ENCODE peak calls at places on chromosomes 6 and 20, in five cellular contexts. K is ovary, T is IMR-90, J is upper lobe of left lung, C is A549. E is an unnamed sample.

GRCh38 chr6:102474041-102474807 is 1080.7 kb downstream of the GRIK2 start:
- DNase-seq in K (no peak), T (no peak), J (no peak), C (no peak), E (no peak)

GRCh38 chr6:143555071-143555492 is 43.6 kb upstream of the FUCA2 start:
- DNase-seq in K (no peak), T (no peak), J (no peak), C (no peak), E (peak)

GRCh38 chr20:13265941-13266340 is 44.9 kb downstream of the ISM1 start:
- DNase-seq in K (no peak), T (no peak), J (no peak), C (no peak), E (no peak)

GRCh38 chr6:57141451-57142177 is 30.5 kb upstream of the BAG2 start:
- DNase-seq in K (no peak), T (peak), J (no peak), C (no peak), E (no peak)

GRCh38 chr20:58880994-58881752 is 28.7 kb downstream of the GNAS start:
- DNase-seq in K (no peak), T (no peak), J (no peak), C (no peak), E (peak)

GRCh38 chr6:30002871-30003270 is 58.2 kb upstream of the POLR1H start:
- DNase-seq in K (no peak), T (peak), J (no peak), C (no peak), E (no peak)

GRCh38 chr20:19347943-19348456 is 135.6 kb downstream of the SLC24A3 start:
- DNase-seq in K (no peak), T (no peak), J (no peak), C (no peak), E (no peak)

GRCh38 chr20:34085544-34086040 is 26.5 kb downstream of the EIF2S2 start:
- DNase-seq in K (no peak), T (no peak), J (no peak), C (no peak), E (peak)

GRCh38 chr6:47235964-47236760 is 73.5 kb downstream of the TNFRSF21 start:
- DNase-seq in K (no peak), T (no peak), J (peak), C (no peak), E (no peak)

GRCh38 chr20:63836335-63837133 is 5.5 kb upstream of the ZBTB46 start:
- DNase-seq in K (peak), T (no peak), J (no peak), C (no peak), E (no peak)

GRCh38 chr6:32945106-32945761 is 4.4 kb upstream of the HLA-DMB start:
- DNase-seq in K (no peak), T (peak), J (no peak), C (no peak), E (no peak)

GRCh38 chr6:69487688-69488087 is 309.1 kb downstream of the LMBRD1 start:
- DNase-seq in K (no peak), T (no peak), J (no peak), C (peak), E (no peak)

GRCh38 chr20:59242714-59243626 is 57.4 kb upstream of the EDN3 start:
- DNase-seq in K (no peak), T (no peak), J (no peak), C (no peak), E (no peak)

GRCh38 chr20:40991181-40991889 is 37.3 kb upstream of the TOP1 start:
- DNase-seq in K (no peak), T (no peak), J (peak), C (no peak), E (no peak)

GRCh38 chr6:73516712-73517489 is 3.9 kb downstream of the EEF1A1 start:
- DNase-seq in K (no peak), T (peak), J (no peak), C (no peak), E (peak)

GRCh38 chr6:79240509-79240908 is 6.0 kb upstream of the HMGN3 start:
- DNase-seq in K (no peak), T (no peak), J (no peak), C (no peak), E (no peak)

GRCh38 chr6:31901415-31901952 is 402 bp downstream of the ZBTB12 start:
- DNase-seq in K (peak), T (peak), J (peak), C (peak), E (peak)

GRCh38 chr6:90611543-90611864 is 24.6 kb upstream of the MAP3K7 start:
- DNase-seq in K (no peak), T (no peak), J (no peak), C (no peak), E (no peak)

GRCh38 chr6:19845271-19846046 is 8.3 kb downstream of the ID4 start:
- DNase-seq in K (no peak), T (peak), J (no peak), C (no peak), E (no peak)

GRCh38 chr6:93663111-93663510 is 243.8 kb upstream of the EPHA7 start:
- DNase-seq in K (no peak), T (no peak), J (no peak), C (no peak), E (no peak)

GRCh38 chr20:15976047-15976731 is 597.1 kb downstream of the KIF16B start:
- DNase-seq in K (no peak), T (no peak), J (no peak), C (no peak), E (no peak)

GRCh38 chr20:43507150-43508080 is at the start of gene L3MBTL1:
- DNase-seq in K (peak), T (peak), J (peak), C (peak), E (peak)

GRCh38 chr20:59810376-59811187 is 122.9 kb downstream of the SYCP2 start:
- DNase-seq in K (no peak), T (no peak), J (no peak), C (no peak), E (no peak)

GRCh38 chr6:46491789-46492547 is 719 bp upstream of the RCAN2 start:
- DNase-seq in K (peak), T (peak), J (peak), C (peak), E (peak)

GRCh38 chr6:133431031-133431430 is 189.9 kb downstream of the EYA4 start:
- DNase-seq in K (no peak), T (no peak), J (no peak), C (no peak), E (no peak)

GRCh38 chr20:61963149-61963548 is 102.5 kb downstream of the TAF4 start:
- DNase-seq in K (peak), T (no peak), J (no peak), C (no peak), E (no peak)

GRCh38 chr6:79558099-79558498 is 20.9 kb upstream of the LCA5 start:
- DNase-seq in K (no peak), T (peak), J (no peak), C (no peak), E (no peak)

GRCh38 chr6:46655803-46656202 is 3.0 kb downstream of the SLC25A27 start:
- DNase-seq in K (no peak), T (no peak), J (no peak), C (peak), E (peak)

GRCh38 chr6:106187424-106187982 is 101.4 kb downstream of the PRDM1 start:
- DNase-seq in K (no peak), T (no peak), J (no peak), C (no peak), E (no peak)

GRCh38 chr20:49888341-49889244 is 26.7 kb downstream of the SPATA2 start:
- DNase-seq in K (peak), T (peak), J (no peak), C (peak), E (peak)

GRCh38 chr20:9663423-9663822 is 149.0 kb downstream of the LAMP5 start:
- DNase-seq in K (no peak), T (no peak), J (no peak), C (no peak), E (no peak)

GRCh38 chr6:68400396-68400795 is 234.7 kb upstream of the ADGRB3 start:
- DNase-seq in K (no peak), T (no peak), J (no peak), C (peak), E (no peak)

GRCh38 chr6:118524686-118525085 is 23.4 kb upstream of the PLN start:
- DNase-seq in K (no peak), T (no peak), J (no peak), C (no peak), E (no peak)

GRCh38 chr6:113301651-113302050 is 555.5 kb upstream of the MARCKS start:
- DNase-seq in K (no peak), T (peak), J (no peak), C (no peak), E (no peak)

GRCh38 chr6:113308266-113308665 is 548.9 kb upstream of the MARCKS start:
- DNase-seq in K (no peak), T (no peak), J (no peak), C (no peak), E (no peak)

GRCh38 chr6:113306552-113307145 is 550.5 kb upstream of the MARCKS start:
- DNase-seq in K (peak), T (no peak), J (peak), C (peak), E (no peak)
- TF ChIP-seq POLR2A in K (no peak), T (no peak), J (no peak), C (no peak), E (no peak)

DNA sequence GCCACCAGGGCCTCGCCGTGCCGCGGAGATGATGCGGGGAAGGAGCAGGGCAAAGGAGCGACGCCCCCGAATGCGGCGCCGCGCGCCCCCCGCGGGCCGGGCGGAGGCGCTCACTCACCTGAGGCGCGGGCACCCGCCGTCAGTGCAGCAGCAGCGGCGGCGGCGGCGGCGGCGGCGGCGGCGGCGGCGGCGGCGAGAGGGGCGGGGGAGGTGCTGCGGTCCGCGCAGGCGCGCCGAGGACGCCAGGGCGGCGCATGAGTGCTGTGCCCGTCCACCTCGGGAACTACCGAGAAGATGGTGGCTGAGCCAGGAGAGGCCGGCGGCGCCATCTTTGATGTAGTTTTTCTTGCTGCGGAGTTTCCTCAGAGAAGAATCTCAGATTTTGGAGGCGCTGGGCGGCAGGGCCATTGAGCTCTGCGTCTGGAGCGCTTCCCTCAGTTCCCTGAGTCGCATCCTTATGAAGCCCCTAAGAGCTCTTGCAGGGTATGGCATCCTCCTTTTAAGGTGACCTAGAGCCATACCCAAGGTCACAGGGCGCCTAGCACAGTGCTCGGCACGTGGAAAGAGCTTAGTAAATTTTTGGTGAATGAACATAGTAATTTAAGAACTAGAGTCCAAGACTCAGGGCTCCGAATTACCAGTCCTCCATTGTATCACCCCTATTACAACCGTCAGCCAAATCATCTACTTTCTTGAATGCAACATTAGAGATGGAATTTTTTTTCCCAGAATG is at the start of gene NDRG3:
- DNase-seq in K (peak), T (peak), J (peak), C (peak), E (peak)
- TF ChIP-seq POLR2A in K (no peak), T (no peak), J (no peak), C (peak), E (no peak)

DNA sequence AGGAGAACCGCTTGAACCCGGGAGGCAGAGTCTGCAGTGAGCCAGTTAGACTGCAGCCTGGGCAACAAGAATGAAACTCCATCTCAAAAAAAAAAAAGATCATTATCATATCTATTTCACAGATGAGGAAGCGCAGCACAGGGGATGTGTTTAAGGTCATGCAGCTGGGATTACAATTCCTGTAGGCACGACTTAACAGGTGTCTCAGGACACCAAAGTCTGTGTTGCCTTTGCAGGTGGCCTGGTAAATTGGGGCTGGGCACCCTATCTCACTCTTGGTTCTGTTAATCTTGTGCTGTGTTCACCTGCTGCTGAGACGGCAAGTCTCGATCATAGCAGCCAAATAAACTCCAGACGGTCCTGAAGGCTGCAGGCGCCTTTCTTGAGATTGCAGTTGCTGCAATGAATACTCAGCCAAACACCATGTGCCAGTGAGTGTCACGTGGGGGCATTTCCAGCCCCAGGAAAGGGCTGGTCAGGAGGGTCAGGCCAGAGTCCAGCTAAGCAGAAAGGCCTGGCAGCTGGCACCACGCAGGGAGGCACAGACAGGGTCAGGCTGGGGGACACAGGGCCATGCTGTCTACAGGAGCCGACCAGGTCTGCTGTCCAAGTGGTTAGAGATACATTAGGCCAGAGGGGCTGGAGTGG is 55.8 kb downstream of the FGD2 start:
- DNase-seq in K (no peak), T (no peak), J (no peak), C (no peak), E (no peak)
- TF ChIP-seq POLR2A in K (no peak), T (no peak), J (no peak), C (no peak), E (no peak)

GRCh38 chr20:3042621-3043020 is 801 bp upstream of the GNRH2 start:
- DNase-seq in K (peak), T (no peak), J (no peak), C (no peak), E (no peak)

GRCh38 chr20:3044336-3044965 is 1.0 kb downstream of the GNRH2 start:
- DNase-seq in K (peak), T (no peak), J (no peak), C (no peak), E (no peak)

GRCh38 chr20:3045042-3045815 is 623 bp upstream of the MRPS26 start:
- DNase-seq in K (no peak), T (peak), J (peak), C (no peak), E (peak)

GRCh38 chr20:3041818-3042504 is 1.5 kb upstream of the GNRH2 start:
- DNase-seq in K (no peak), T (peak), J (peak), C (no peak), E (no peak)

DNA sequence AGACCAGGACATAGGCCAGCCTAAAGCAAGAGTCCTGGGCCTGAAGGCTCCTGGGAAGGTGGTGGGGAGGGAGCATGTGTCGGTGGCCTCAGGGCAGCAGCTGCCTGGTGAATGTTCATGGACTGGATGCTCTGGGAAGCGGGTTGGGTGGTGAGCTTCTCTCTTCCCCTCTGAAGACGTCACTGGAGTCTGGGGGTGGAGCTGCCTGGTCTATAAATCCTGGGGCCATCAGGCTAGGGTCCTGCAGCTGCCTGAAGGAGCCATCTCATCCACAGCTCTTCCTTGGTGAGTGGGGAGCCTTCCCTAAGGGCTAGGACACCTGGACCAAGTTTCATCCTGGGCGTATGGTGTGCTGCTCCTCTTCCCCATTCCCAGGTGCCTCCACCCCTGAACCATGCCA is at the start of gene GNRH2:
- DNase-seq in K (no peak), T (no peak), J (no peak), C (no peak), E (no peak)
- TF ChIP-seq POLR2A in K (no peak), T (no peak), J (no peak), C (no peak), E (no peak)

GRCh38 chr6:8589941-8590676 is 154.8 kb upstream of the SLC35B3 start:
- DNase-seq in K (no peak), T (no peak), J (no peak), C (peak), E (no peak)
- TF ChIP-seq POLR2A in K (no peak), T (no peak), J (no peak), C (no peak), E (no peak)

DNA sequence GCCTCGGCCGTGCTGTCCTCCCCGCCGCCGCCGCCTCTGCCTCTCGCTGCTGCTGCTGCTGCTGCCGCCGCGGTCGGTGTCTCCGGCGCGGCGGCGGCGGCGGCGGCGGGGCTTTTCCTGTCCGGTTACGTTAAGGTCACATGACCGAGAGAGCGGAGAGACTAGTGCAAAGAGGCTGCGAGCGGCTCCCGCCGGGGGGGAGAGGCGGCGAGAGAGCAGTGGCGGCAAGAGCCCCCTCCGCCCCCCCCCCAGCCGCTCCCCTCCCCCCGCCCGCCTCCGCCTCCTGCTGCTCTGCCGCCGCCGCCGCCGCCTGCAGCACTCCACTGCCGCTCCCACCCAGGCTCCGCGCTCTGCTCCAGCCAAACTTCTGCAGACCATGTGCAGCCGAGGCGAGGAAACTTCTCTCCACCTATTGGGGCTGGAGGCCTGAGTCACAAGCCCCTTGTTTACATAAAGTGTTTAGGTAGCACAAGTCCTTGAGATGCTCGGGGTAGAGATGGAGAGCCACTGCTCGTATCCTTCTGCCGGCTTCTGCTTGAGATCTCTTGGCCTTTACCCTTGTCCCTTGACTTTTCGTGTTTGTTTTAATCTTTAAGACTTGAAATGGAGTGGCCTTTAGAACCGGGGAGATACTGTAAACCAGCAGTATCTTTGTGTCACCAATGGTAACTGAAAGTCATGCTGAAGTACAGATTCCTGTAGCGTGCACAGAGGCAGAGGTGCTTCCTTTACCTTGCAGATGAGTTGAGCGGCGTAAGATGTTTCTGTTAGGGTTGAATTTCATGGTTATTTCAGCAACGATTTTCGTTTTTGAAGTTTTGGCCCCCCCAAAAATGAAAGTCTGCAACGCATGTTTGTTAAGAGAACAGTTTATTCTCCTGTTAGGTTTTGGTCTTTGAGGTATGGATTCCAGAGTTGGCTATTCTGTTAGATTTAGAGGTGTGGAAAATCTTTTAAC is at the start of gene ZBTB2:
- DNase-seq in K (peak), T (peak), J (peak), C (peak), E (peak)
- TF ChIP-seq POLR2A in K (peak), T (no peak), J (no peak), C (peak), E (peak)

DNA sequence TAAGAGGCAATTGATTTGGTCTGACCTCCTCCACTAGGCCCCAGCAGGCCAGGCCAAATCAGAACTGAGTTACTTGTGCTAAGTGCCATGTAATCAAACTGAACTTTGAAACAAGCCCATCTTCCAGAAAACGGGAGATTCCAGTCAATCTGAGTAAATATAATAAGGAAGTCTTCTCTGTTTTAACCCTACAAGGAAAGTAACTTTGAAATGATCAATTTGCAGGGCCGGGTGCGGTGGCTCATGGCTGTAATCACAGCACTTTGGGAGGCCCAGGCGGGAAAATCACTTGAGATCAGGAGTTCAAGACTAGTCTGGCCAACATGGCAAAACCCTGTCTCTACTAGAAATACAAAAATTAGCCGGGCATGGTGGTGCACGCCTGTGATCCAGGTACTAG is 2.0 kb upstream of the SHLD1 start:
- DNase-seq in K (no peak), T (no peak), J (no peak), C (no peak), E (no peak)
- TF ChIP-seq POLR2A in K (no peak), T (no peak), J (no peak), C (no peak), E (no peak)

GRCh38 chr6:6586167-6586566 is 2.4 kb upstream of the LY86 start:
- DNase-seq in K (no peak), T (no peak), J (no peak), C (no peak), E (no peak)
- TF ChIP-seq POLR2A in K (no peak), T (no peak), J (no peak), C (no peak), E (no peak)

E was measured in erythroblast.